ENCODE peak calls at places on chromosomes 4 and X, in seven cellular contexts. E is mesenchymal stem cell, A is fibroblast of lung, O is ecto neural progenitor cell, J is ELR, W is IMR-90, S is HEK293T. V is an unnamed sample.

GRCh38 chr4:156705291-156705690 is 266.3 kb downstream of the PDGFC start:
- DNase-seq in E (no peak), J (peak), O (no peak), W (peak), S (no peak), A (peak), V (no peak)

GRCh38 chr4:60463846-60464502 is 736.2 kb upstream of the ADGRL3 start:
- DNase-seq in J (peak), W (no peak), S (peak), E (peak), O (no peak), A (peak), V (no peak)

GRCh38 chrX:118062048-118062789 is 54.4 kb downstream of the KLHL13 start:
- DNase-seq in W (no peak), E (no peak), A (no peak), O (no peak), J (no peak), S (no peak), V (no peak)

GRCh38 chr4:82524570-82525152 is 37.1 kb downstream of the TMEM150C start:
- DNase-seq in J (no peak), O (no peak), E (peak), S (no peak), W (no peak), A (no peak), V (no peak)

GRCh38 chr4:23333556-23333945 is 556.3 kb downstream of the PPARGC1A start:
- DNase-seq in S (no peak), A (peak), W (peak), J (peak), E (no peak), O (no peak), V (no peak)

GRCh38 chr4:169283114-169283509 is 12.4 kb upstream of the SH3RF1 start:
- DNase-seq in J (peak), A (peak), O (no peak), S (no peak), W (peak), E (peak), V (no peak)

GRCh38 chr4:122218762-122219161 is 66.6 kb downstream of the BLTP1 start:
- DNase-seq in S (peak), O (no peak), E (peak), A (peak), J (peak), W (peak), V (no peak)

GRCh38 chrX:10240918-10241317 is 84.1 kb downstream of the CLCN4 start:
- DNase-seq in S (no peak), A (peak), E (peak), W (peak), O (no peak), J (peak), V (no peak)

GRCh38 chrX:83508526-83509245 is 596 bp downstream of the POU3F4 start:
- DNase-seq in A (peak), E (no peak), S (no peak), O (peak), J (no peak), W (no peak), V (peak)

GRCh38 chrX:130110379-130111219 is at the start of gene ELF4:
- DNase-seq in O (no peak), W (peak), J (peak), A (peak), S (peak), E (peak), V (no peak)

GRCh38 chrX:5644786-5645185 is 583.9 kb downstream of the NLGN4X start:
- DNase-seq in S (no peak), W (no peak), E (no peak), O (no peak), J (no peak), A (no peak), V (no peak)

GRCh38 chrX:38754102-38754790 is 47.0 kb upstream of the MID1IP1 start:
- DNase-seq in O (no peak), J (peak), A (peak), S (peak), W (peak), E (peak), V (no peak)

V was measured in islet precursor cell.